ENCODE peak calls at places on chromosome 5, in six cellular contexts. One of them, this sample, is unnamed.

GRCh38 chr5:54820346-54820745 is 165.0 kb downstream of the ESM1 start:
- DNase-seq in CD8-positive, alpha-beta T cell: no peak
- DNase-seq in body of pancreas: no peak
- DNase-seq in fibroblast of lung: peak; percentile 28
- DNase-seq in A549: no peak
- DNase-seq in uterus: no peak
- DNase-seq in this sample: no peak

GRCh38 chr5:39072915-39073758 is 1.1 kb downstream of the RICTOR start:
- DNase-seq in CD8-positive, alpha-beta T cell: peak; percentile 43
- DNase-seq in A549: peak; percentile 53
- DNase-seq in fibroblast of lung: peak; percentile 50
- DNase-seq in body of pancreas: peak; percentile 64
- DNase-seq in uterus: no peak
- DNase-seq in this sample: peak; percentile 66

GRCh38 chr5:56313004-56313531 is 79.9 kb upstream of the ANKRD55 start:
- DNase-seq in uterus: no peak
- DNase-seq in body of pancreas: no peak
- DNase-seq in A549: no peak
- DNase-seq in CD8-positive, alpha-beta T cell: no peak
- DNase-seq in fibroblast of lung: no peak
- DNase-seq in this sample: no peak

GRCh38 chr5:124154714-124155113 is 591.7 kb downstream of the ZNF608 start:
- DNase-seq in CD8-positive, alpha-beta T cell: no peak
- DNase-seq in body of pancreas: no peak
- DNase-seq in fibroblast of lung: peak; percentile 22
- DNase-seq in A549: no peak
- DNase-seq in uterus: no peak
- DNase-seq in this sample: no peak

GRCh38 chr5:10214036-10214435 is 35.7 kb downstream of the ATPSCKMT start:
- DNase-seq in body of pancreas: no peak
- DNase-seq in uterus: no peak
- DNase-seq in CD8-positive, alpha-beta T cell: no peak
- DNase-seq in fibroblast of lung: no peak
- DNase-seq in A549: no peak
- DNase-seq in this sample: no peak

GRCh38 chr5:37839441-37840035 is 303 bp downstream of the GDNF start:
- DNase-seq in A549: peak; percentile 33
- DNase-seq in uterus: peak; percentile 50
- DNase-seq in CD8-positive, alpha-beta T cell: no peak
- DNase-seq in body of pancreas: peak; percentile 47
- DNase-seq in fibroblast of lung: peak; percentile 61
- DNase-seq in this sample: no peak

GRCh38 chr5:73120222-73121108 is at the start of gene TMEM171:
- DNase-seq in A549: peak; percentile 36
- DNase-seq in CD8-positive, alpha-beta T cell: no peak
- DNase-seq in fibroblast of lung: peak; percentile 14
- DNase-seq in uterus: peak; percentile 15
- DNase-seq in body of pancreas: peak; percentile 83
- DNase-seq in this sample: peak; percentile 91

GRCh38 chr5:176413709-176414191 is 2.6 kb downstream of the CLTB start:
- DNase-seq in CD8-positive, alpha-beta T cell: no peak
- DNase-seq in body of pancreas: no peak
- DNase-seq in fibroblast of lung: no peak
- DNase-seq in A549: no peak
- DNase-seq in uterus: no peak
- DNase-seq in this sample: no peak

GRCh38 chr5:8176101-8176693 is 307.2 kb downstream of the MTRR start:
- DNase-seq in CD8-positive, alpha-beta T cell: no peak
- DNase-seq in uterus: no peak
- DNase-seq in fibroblast of lung: peak; percentile 1
- DNase-seq in A549: no peak
- DNase-seq in body of pancreas: no peak
- DNase-seq in this sample: no peak

GRCh38 chr5:75046366-75047142 is 5.8 kb downstream of the GCNT4 start:
- DNase-seq in uterus: no peak
- DNase-seq in body of pancreas: no peak
- DNase-seq in fibroblast of lung: no peak
- DNase-seq in A549: no peak
- DNase-seq in CD8-positive, alpha-beta T cell: no peak
- DNase-seq in this sample: no peak

GRCh38 chr5:168047043-168047668 is 244.3 kb upstream of the WWC1 start:
- DNase-seq in uterus: no peak
- DNase-seq in body of pancreas: peak; percentile 81
- DNase-seq in A549: peak; percentile 68
- DNase-seq in fibroblast of lung: peak; percentile 26
- DNase-seq in CD8-positive, alpha-beta T cell: no peak
- DNase-seq in this sample: peak; percentile 42

GRCh38 chr5:37771203-37771611 is 68.6 kb downstream of the GDNF start:
- DNase-seq in CD8-positive, alpha-beta T cell: no peak
- DNase-seq in fibroblast of lung: peak; percentile 40
- DNase-seq in A549: no peak
- DNase-seq in uterus: no peak
- DNase-seq in body of pancreas: no peak
- DNase-seq in this sample: no peak

GRCh38 chr5:72818866-72819534 is 2.5 kb downstream of the TNPO1 start:
- DNase-seq in CD8-positive, alpha-beta T cell: peak; percentile 36
- DNase-seq in body of pancreas: peak; percentile 77
- DNase-seq in A549: peak; percentile 78
- DNase-seq in uterus: peak; percentile 34
- DNase-seq in fibroblast of lung: peak; percentile 73
- DNase-seq in this sample: peak; percentile 76

GRCh38 chr5:105840800-105841199 is 1829.9 kb downstream of the EFNA5 start:
- DNase-seq in uterus: no peak
- DNase-seq in A549: no peak
- DNase-seq in CD8-positive, alpha-beta T cell: no peak
- DNase-seq in fibroblast of lung: no peak
- DNase-seq in body of pancreas: no peak
- DNase-seq in this sample: no peak

GRCh38 chr5:103561670-103562069 is 919 bp downstream of the NUDT12 start:
- DNase-seq in CD8-positive, alpha-beta T cell: no peak
- DNase-seq in fibroblast of lung: peak; percentile 2
- DNase-seq in body of pancreas: peak; percentile 24
- DNase-seq in A549: no peak
- DNase-seq in uterus: no peak
- DNase-seq in this sample: no peak

GRCh38 chr5:87022415-87022814 is 245.3 kb upstream of the RASA1 start:
- DNase-seq in fibroblast of lung: no peak
- DNase-seq in uterus: no peak
- DNase-seq in CD8-positive, alpha-beta T cell: no peak
- DNase-seq in body of pancreas: no peak
- DNase-seq in A549: no peak
- DNase-seq in this sample: no peak

GRCh38 chr5:158471179-158471924 is 612.4 kb upstream of the CLINT1 start:
- DNase-seq in CD8-positive, alpha-beta T cell: no peak
- DNase-seq in uterus: no peak
- DNase-seq in A549: no peak
- DNase-seq in fibroblast of lung: no peak
- DNase-seq in body of pancreas: peak; percentile 65
- DNase-seq in this sample: no peak

DNA sequence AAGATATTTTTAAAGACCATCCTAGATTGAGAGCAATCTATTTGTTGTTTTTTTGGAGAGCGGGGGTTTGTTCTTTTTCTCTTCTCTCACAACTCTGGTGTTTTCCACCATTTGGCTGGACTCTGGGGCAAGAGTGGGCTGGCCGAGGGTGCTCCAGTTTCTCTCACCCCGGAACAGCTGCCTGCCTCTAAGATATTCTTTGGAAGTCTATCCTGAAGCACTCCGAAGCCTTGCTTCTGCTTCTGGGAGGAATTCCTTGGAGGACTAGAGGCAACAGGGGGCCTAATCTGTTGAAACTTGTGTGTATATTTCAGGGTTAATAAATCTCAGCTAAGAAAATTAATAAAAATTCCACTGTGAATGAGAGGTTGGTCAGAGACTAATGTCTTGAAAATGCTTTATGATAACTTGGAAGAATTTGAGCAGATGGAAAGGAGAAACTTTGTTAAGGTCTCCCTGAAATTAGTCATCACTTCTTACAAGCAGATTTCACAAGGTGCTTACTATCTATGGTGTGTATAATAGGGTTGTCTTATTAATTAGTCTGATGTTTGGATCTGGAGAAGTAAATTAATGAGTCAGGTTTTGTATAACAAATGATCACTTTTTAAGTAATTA is 3.9 kb downstream of the MAN2A1 start:
- DNase-seq in fibroblast of lung: peak; percentile 24
- DNase-seq in uterus: no peak
- DNase-seq in A549: no peak
- DNase-seq in CD8-positive, alpha-beta T cell: no peak
- DNase-seq in body of pancreas: no peak
- DNase-seq in this sample: no peak
- H3K4me1 ChIP-seq in fibroblast of lung: peaks cover 8% of the 10 kb centered on the region
- H3K4me1 ChIP-seq in uterus: no peaks in the 10 kb centered on the region
- H3K4me1 ChIP-seq in A549: peaks cover 28% of the 10 kb centered on the region
- H3K4me1 ChIP-seq in CD8-positive, alpha-beta T cell: peaks cover 67% of the 10 kb centered on the region
- H3K4me1 ChIP-seq in body of pancreas: peaks cover 63% of the 10 kb centered on the region
- H3K4me1 ChIP-seq in this sample: peaks cover 22% of the 10 kb centered on the region

GRCh38 chr5:140557136-140557805 is at the start of gene SRA1:
- DNase-seq in A549: peak; percentile 90
- DNase-seq in body of pancreas: peak; percentile 93
- DNase-seq in CD8-positive, alpha-beta T cell: peak; percentile 80
- DNase-seq in fibroblast of lung: peak; percentile 88
- DNase-seq in uterus: peak; percentile 93
- DNase-seq in this sample: peak; percentile 96
- H3K4me1 ChIP-seq in A549: peaks cover 31% of the 10 kb centered on the region
- H3K4me1 ChIP-seq in body of pancreas: peaks cover 30% of the 10 kb centered on the region
- H3K4me1 ChIP-seq in CD8-positive, alpha-beta T cell: peaks cover 28% of the 10 kb centered on the region
- H3K4me1 ChIP-seq in fibroblast of lung: no peaks in the 10 kb centered on the region
- H3K4me1 ChIP-seq in uterus: no peaks in the 10 kb centered on the region
- H3K4me1 ChIP-seq in this sample: peaks cover 22% of the 10 kb centered on the region

GRCh38 chr5:40987349-40987748 is 78.1 kb downstream of the C7 start:
- DNase-seq in fibroblast of lung: no peak
- DNase-seq in uterus: no peak
- DNase-seq in CD8-positive, alpha-beta T cell: no peak
- DNase-seq in body of pancreas: no peak
- DNase-seq in A549: no peak
- DNase-seq in this sample: no peak
- H3K4me1 ChIP-seq in fibroblast of lung: no peaks in the 10 kb centered on the region
- H3K4me1 ChIP-seq in uterus: no peaks in the 10 kb centered on the region
- H3K4me1 ChIP-seq in CD8-positive, alpha-beta T cell: no peaks in the 10 kb centered on the region
- H3K4me1 ChIP-seq in body of pancreas: peaks cover 27% of the 10 kb centered on the region
- H3K4me1 ChIP-seq in A549: no peaks in the 10 kb centered on the region
- H3K4me1 ChIP-seq in this sample: no peaks in the 10 kb centered on the region

DNA sequence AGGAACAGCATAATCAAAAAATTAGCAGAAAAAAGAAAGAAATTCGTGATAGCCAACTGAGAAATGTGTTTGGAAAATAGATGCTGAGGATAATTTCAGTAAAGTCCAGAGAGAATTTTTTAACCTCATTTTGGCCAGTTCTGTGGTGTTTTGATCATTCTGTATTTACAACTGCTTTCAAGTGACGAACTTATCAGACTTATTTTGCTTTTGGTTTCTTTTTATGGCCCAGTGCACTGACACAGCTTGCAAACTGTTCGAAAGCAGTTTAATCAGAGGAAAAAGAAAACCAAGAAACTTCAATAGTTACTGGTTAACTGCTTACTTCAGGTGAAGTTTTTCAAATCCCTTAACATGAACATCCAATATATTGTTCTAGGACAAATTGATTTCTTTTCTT is 1.9 kb downstream of the SDHA start:
- DNase-seq in body of pancreas: no peak
- DNase-seq in A549: no peak
- DNase-seq in uterus: no peak
- DNase-seq in fibroblast of lung: no peak
- DNase-seq in CD8-positive, alpha-beta T cell: no peak
- DNase-seq in this sample: no peak
- H3K4me1 ChIP-seq in body of pancreas: peaks cover 27% of the 10 kb centered on the region
- H3K4me1 ChIP-seq in A549: peaks cover 20% of the 10 kb centered on the region
- H3K4me1 ChIP-seq in uterus: no peaks in the 10 kb centered on the region
- H3K4me1 ChIP-seq in fibroblast of lung: peaks cover 6% of the 10 kb centered on the region
- H3K4me1 ChIP-seq in CD8-positive, alpha-beta T cell: peaks cover 20% of the 10 kb centered on the region
- H3K4me1 ChIP-seq in this sample: peaks cover 4% of the 10 kb centered on the region

DNA sequence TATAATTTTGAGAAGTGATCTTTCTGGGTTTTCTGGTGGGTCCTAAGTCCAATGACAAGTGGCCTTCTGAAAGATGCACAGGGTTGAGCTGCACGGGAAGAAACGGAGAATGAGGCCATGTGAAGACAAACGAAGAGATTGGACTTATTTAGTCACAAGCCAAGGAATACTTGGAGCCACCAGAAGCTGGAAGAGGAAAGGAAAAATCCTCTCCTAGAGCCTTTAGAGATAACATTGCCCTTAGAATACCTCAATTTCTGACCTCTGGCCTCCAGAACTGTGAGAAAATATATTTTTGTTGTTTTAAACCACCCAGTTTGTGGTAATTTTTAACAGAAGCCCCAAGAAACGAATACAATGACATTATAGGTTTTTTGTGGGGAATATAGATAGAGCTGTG is 360.5 kb upstream of the TARS1 start:
- DNase-seq in CD8-positive, alpha-beta T cell: no peak
- DNase-seq in body of pancreas: no peak
- DNase-seq in A549: no peak
- DNase-seq in fibroblast of lung: no peak
- DNase-seq in uterus: no peak
- DNase-seq in this sample: no peak
- H3K4me1 ChIP-seq in CD8-positive, alpha-beta T cell: no peaks in the 10 kb centered on the region
- H3K4me1 ChIP-seq in body of pancreas: no peaks in the 10 kb centered on the region
- H3K4me1 ChIP-seq in A549: no peaks in the 10 kb centered on the region
- H3K4me1 ChIP-seq in fibroblast of lung: no peaks in the 10 kb centered on the region
- H3K4me1 ChIP-seq in uterus: no peaks in the 10 kb centered on the region
- H3K4me1 ChIP-seq in this sample: no peaks in the 10 kb centered on the region

GRCh38 chr5:96253140-96253539 is 179.9 kb downstream of the PCSK1 start:
- DNase-seq in CD8-positive, alpha-beta T cell: no peak
- DNase-seq in body of pancreas: peak; percentile 16
- DNase-seq in fibroblast of lung: no peak
- DNase-seq in uterus: no peak
- DNase-seq in A549: no peak
- DNase-seq in this sample: no peak
- H3K4me1 ChIP-seq in CD8-positive, alpha-beta T cell: no peaks in the 10 kb centered on the region
- H3K4me1 ChIP-seq in body of pancreas: peaks cover 32% of the 10 kb centered on the region
- H3K4me1 ChIP-seq in fibroblast of lung: peaks cover 3% of the 10 kb centered on the region
- H3K4me1 ChIP-seq in uterus: no peaks in the 10 kb centered on the region
- H3K4me1 ChIP-seq in A549: peaks cover 37% of the 10 kb centered on the region
- H3K4me1 ChIP-seq in this sample: no peaks in the 10 kb centered on the region

GRCh38 chr5:76472338-76473336 is 69.6 kb downstream of the IQGAP2 start:
- DNase-seq in CD8-positive, alpha-beta T cell: no peak
- DNase-seq in A549: peak; percentile 62
- DNase-seq in uterus: no peak
- DNase-seq in fibroblast of lung: peak; percentile 1
- DNase-seq in body of pancreas: no peak
- DNase-seq in this sample: no peak
- H3K4me1 ChIP-seq in CD8-positive, alpha-beta T cell: peaks cover 49% of the 10 kb centered on the region
- H3K4me1 ChIP-seq in A549: peaks cover 42% of the 10 kb centered on the region
- H3K4me1 ChIP-seq in uterus: no peaks in the 10 kb centered on the region
- H3K4me1 ChIP-seq in fibroblast of lung: no peaks in the 10 kb centered on the region
- H3K4me1 ChIP-seq in body of pancreas: peaks cover 46% of the 10 kb centered on the region
- H3K4me1 ChIP-seq in this sample: peaks cover 35% of the 10 kb centered on the region

DNA sequence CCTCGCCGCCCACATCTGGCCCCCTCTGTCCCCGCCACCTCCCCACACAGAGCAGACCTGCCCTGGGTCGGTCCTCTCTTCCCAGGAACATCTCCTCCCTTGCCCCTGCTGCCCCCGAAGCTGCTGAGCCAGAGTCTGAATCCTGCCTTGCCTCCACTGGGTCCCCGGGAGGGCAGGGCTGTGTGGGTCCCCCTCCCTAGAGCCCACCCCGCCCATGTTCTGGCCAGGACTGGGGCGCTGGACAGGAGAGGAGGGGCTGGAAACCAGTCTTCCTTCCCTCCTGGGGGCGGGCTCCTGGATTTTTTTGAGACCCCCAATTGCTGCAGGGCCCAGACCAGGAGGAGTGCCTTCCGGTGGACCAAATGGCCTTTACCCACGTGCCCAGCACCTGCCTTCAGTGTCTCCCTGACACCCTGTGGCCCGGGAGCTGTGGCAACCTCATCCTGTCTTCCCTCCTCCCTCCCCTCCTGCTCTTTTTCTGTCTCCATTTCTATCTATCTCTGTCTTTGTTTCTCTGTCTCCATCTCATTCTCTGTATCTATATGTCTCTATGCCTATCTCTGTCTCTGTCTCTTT is 12.1 kb downstream of the MRPL36 start:
- DNase-seq in uterus: peak; percentile 3
- DNase-seq in A549: no peak
- DNase-seq in body of pancreas: no peak
- DNase-seq in fibroblast of lung: no peak
- DNase-seq in CD8-positive, alpha-beta T cell: no peak
- DNase-seq in this sample: no peak
- H3K4me1 ChIP-seq in uterus: no peaks in the 10 kb centered on the region
- H3K4me1 ChIP-seq in A549: no peaks in the 10 kb centered on the region
- H3K4me1 ChIP-seq in body of pancreas: no peaks in the 10 kb centered on the region
- H3K4me1 ChIP-seq in fibroblast of lung: peaks cover 11% of the 10 kb centered on the region
- H3K4me1 ChIP-seq in CD8-positive, alpha-beta T cell: peaks cover 73% of the 10 kb centered on the region
- H3K4me1 ChIP-seq in this sample: no peaks in the 10 kb centered on the region